ENCODE peak calls at places on chromosomes 5 and 9, in six cellular contexts. T, D, C, V, N and A are unnamed samples.

GRCh38 chr9:113695901-113696300 is 180.2 kb upstream of the ZNF618 start:
- DNase-seq in T (no peak), D (no peak), C (no peak), V (no peak), N (no peak), A (no peak)

GRCh38 chr9:79213417-79214125 is 358.2 kb upstream of the TLE4 start:
- DNase-seq in T (no peak), D (no peak), C (no peak), V (no peak), N (no peak), A (no peak)

GRCh38 chr9:111572945-111573604 is 26.4 kb downstream of the PTGR1 start:
- DNase-seq in T (no peak), D (no peak), C (no peak), V (no peak), N (no peak), A (no peak)

GRCh38 chr5:132074091-132074771 is 642 bp downstream of the CSF2 start:
- DNase-seq in T (no peak), D (no peak), C (no peak), V (no peak), N (no peak), A (no peak)

GRCh38 chr9:650362-650761 is 191.1 kb upstream of the DMRT1 start:
- DNase-seq in T (no peak), D (peak), C (no peak), V (no peak), N (no peak), A (peak)

GRCh38 chr9:14322211-14323082 is 8.5 kb upstream of the NFIB start:
- DNase-seq in T (peak), D (peak), C (peak), V (peak), N (no peak), A (peak)

GRCh38 chr5:143542798-143543144 is 139.3 kb upstream of the NR3C1 start:
- DNase-seq in T (no peak), D (no peak), C (no peak), V (no peak), N (no peak), A (no peak)

GRCh38 chr9:5360341-5360740 is 20.7 kb upstream of the RLN1 start:
- DNase-seq in T (no peak), D (no peak), C (no peak), V (no peak), N (no peak), A (no peak)

GRCh38 chr9:104503440-104503839 is 623 bp upstream of the OR13F1 start:
- DNase-seq in T (no peak), D (no peak), C (no peak), V (no peak), N (no peak), A (no peak)

GRCh38 chr9:136902259-136902821 is 16.0 kb downstream of the TRAF2 start:
- DNase-seq in T (peak), D (peak), C (no peak), V (no peak), N (peak), A (no peak)

GRCh38 chr9:137303893-137304382 is 1.9 kb upstream of the NRARP start:
- DNase-seq in T (no peak), D (no peak), C (no peak), V (no peak), N (no peak), A (no peak)

GRCh38 chr5:101393795-101394450 is 490.8 kb upstream of the ST8SIA4 start:
- DNase-seq in T (no peak), D (no peak), C (no peak), V (no peak), N (no peak), A (no peak)

GRCh38 chr5:101390317-101390908 is 487.3 kb upstream of the ST8SIA4 start:
- DNase-seq in T (peak), D (peak), C (peak), V (peak), N (peak), A (peak)
- TF ChIP-seq MYC in T (no peak), D (no peak), C (no peak), V (no peak), N (no peak), A (no peak)

DNA sequence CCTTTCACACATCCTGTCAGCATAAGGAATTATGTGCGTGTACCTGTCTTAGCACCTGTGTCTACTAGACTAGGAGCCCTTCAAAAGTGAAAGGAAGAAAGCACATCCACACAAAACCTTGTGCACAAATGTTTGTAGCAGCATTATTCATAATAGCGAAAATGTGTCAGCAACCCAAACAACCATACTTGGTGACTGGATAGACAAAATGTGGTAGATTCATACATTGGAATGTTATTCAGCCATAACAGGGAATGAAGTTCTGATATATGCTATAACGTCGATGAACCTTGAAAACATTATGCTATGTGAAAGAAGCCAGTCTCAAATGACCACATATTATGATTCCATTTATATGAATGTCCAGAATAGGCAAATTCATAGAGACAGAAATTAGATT is 57.8 kb upstream of the LARP1 start:
- DNase-seq in T (no peak), D (no peak), C (no peak), V (no peak), N (no peak), A (no peak)
- TF ChIP-seq MYC in T (no peak), D (no peak), C (no peak), V (no peak), N (no peak), A (no peak)

GRCh38 chr9:18720691-18721090 is 246.7 kb downstream of the ADAMTSL1 start:
- DNase-seq in T (no peak), D (no peak), C (no peak), V (no peak), N (no peak), A (no peak)
- TF ChIP-seq MYC in T (no peak), D (no peak), C (no peak), V (no peak), N (no peak), A (no peak)

GRCh38 chr9:94734054-94734754 is 7.7 kb downstream of the AOPEP start:
- DNase-seq in T (no peak), D (peak), C (peak), V (no peak), N (no peak), A (peak)
- TF ChIP-seq MYC in T (no peak), D (no peak), C (no peak), V (no peak), N (no peak), A (no peak)

DNA sequence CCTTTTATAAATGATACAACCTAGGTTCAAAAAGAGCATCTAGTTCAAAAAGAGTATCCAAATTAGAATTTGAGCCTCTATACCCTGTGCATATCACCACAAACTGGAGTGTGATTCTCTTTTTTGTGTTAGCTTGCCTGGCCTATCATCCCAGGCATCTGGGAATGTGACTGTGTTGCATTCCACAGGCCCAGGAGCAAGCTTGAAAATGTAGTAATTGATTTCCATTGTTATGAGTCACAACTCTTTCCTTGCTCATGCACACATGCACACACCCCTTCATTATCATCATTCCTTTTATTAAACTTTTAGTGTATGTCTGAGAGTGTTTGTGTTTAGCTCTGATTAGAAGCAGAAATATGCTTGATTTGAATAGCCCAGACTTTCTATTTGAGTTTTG is 75.2 kb downstream of the FCHO2 start:
- DNase-seq in T (peak), D (peak), C (no peak), V (peak), N (no peak), A (no peak)
- TF ChIP-seq MYC in T (no peak), D (no peak), C (no peak), V (no peak), N (no peak), A (no peak)

DNA sequence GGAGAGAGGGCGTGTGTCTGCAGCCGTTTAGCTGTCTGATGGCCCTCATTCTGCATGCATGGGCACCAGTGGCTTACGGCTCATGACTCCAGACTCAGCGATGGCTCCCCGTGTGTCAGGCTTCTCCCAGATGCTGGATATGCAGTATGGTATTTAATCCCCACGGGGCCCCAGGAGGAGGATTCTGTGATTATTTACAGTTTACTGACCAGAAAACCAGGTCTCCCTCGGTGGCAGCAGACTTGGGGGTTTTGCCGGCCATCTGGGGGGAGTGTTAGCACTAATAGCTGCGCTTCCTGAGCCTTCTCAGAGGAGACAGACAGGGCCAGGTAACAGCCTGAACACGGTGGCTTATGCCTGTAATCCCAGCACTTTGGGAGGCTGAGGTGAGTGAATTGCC is 4.3 kb downstream of the PRDM12 start:
- DNase-seq in T (no peak), D (no peak), C (no peak), V (no peak), N (no peak), A (no peak)
- TF ChIP-seq MYC in T (no peak), D (no peak), C (no peak), V (no peak), N (no peak), A (no peak)

GRCh38 chr5:149959406-149960236 is 937 bp upstream of the SLC26A2 start:
- DNase-seq in T (peak), D (peak), C (peak), V (no peak), N (peak), A (peak)
- TF ChIP-seq MYC in T (no peak), D (no peak), C (peak), V (no peak), N (no peak), A (no peak)

DNA sequence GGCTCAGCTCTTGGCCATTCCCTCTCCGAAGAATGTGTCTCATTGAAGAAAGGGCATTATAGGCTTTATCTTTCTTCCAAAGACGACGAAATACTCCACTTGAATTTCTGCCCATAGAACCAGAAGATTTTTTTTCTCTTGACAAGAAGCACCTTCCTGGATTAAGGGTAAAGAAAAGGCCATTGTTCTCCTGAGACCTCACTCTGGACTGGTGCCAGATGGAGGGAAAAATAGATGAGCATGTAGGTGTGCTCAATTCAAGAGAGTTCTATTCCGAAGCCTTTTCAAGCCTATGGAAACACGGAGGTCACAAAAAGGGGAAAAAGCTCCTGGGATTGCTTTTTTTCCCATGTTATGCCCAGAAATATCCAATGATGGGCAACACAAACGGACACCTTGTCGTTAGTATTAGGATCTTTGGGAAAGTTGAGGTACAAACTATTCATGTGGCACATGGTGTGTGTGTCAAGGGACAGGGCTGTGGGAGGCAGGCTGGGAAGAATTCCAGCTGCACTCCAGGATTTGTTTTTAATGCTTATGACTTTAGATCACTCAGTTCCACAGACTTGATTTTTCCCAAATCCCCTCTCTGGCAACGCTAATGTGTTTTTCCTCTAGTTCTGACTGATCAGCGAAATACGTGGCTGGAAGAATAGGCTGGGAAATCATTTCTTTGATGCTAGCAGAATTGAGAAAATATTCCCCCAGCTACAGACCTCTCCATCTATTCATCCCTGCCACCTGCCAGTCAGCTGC is 89.9 kb downstream of the SIL1 start:
- DNase-seq in T (no peak), D (no peak), C (no peak), V (no peak), N (no peak), A (no peak)
- TF ChIP-seq MYC in T (no peak), D (no peak), C (no peak), V (no peak), N (no peak), A (no peak)

DNA sequence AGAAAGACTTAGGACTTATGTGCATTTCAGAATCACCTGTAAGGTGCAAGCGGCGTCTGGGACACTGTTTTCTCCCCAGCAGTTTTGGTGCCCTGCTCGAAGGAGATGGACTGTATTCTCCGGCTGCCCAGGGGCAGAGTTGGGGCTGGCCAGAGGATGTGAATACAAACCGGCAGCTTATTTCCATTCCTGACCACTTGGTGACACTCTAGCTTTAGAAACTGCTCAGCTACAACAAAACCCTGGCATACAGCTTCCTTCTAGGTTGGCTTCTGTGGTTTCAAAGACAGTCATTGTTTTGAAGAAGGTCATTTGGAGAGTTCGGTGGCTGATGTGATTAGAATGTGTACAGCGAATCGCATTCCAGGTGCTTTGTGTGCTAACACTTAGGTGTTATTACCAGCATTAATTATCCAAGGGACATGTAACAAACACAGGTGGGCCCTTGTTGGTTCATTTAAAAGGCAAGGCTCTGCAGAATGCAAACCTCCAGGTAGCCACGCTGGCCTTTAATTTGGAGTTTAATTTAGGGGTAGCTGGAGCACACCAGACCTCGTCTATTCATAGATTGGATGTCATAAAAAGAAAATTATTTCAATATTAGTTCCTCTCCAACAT is 191.0 kb downstream of the MAT2B start:
- DNase-seq in T (peak), D (peak), C (peak), V (peak), N (peak), A (peak)
- TF ChIP-seq MYC in T (no peak), D (no peak), C (no peak), V (no peak), N (no peak), A (no peak)

GRCh38 chr5:178145965-178146820 is 7.5 kb downstream of the NHP2 start:
- DNase-seq in T (peak), D (peak), C (peak), V (peak), N (no peak), A (peak)
- TF ChIP-seq MYC in T (no peak), D (no peak), C (no peak), V (no peak), N (no peak), A (no peak)